ENCODE peak calls at places on chromosome 22, in six cellular contexts. U, S, Z, W, K and H are unnamed samples.

GRCh38 chr22:39665229-39665628 is 94.7 kb downstream of the CACNA1I start:
- DNase-seq in W (no peak), S (no peak), U (no peak), K (no peak), Z (no peak), H (no peak)

GRCh38 chr22:30606455-30607299 is at the start of gene TCN2:
- DNase-seq in K (peak; percentile 88), Z (peak; percentile 65), U (no peak), W (no peak), S (peak; percentile 93), H (peak; percentile 70)

GRCh38 chr22:35835998-35836691 is 118.5 kb downstream of the APOL5 start:
- DNase-seq in S (peak; percentile 39), Z (peak; percentile 26), U (no peak), K (peak; percentile 80), W (no peak), H (peak; percentile 43)

GRCh38 chr22:18023509-18024275 is 669 bp downstream of the MICAL3 start:
- DNase-seq in W (peak; percentile 36), Z (peak; percentile 81), K (peak; percentile 91), U (no peak), S (peak; percentile 31), H (peak; percentile 82)

GRCh38 chr22:39214383-39215069 is 30.3 kb downstream of the PDGFB start:
- DNase-seq in Z (no peak), K (no peak), W (no peak), S (peak; percentile 45), U (no peak), H (no peak)

GRCh38 chr22:38737302-38738060 is 18.3 kb downstream of the SUN2 start:
- DNase-seq in Z (no peak), W (no peak), U (no peak), K (no peak), S (no peak), H (no peak)

GRCh38 chr22:16932577-16932976 is 75.4 kb downstream of the GAB4 start:
- DNase-seq in U (no peak), Z (no peak), K (no peak), S (no peak), W (no peak), H (no peak)

GRCh38 chr22:30923168-30923900 is 45.2 kb downstream of the MORC2 start:
- DNase-seq in Z (peak; percentile 5), W (no peak), S (no peak), K (no peak), U (no peak), H (no peak)

GRCh38 chr22:22103078-22103593 is 120.5 kb upstream of the TOP3B start:
- DNase-seq in K (no peak), W (peak; percentile 40), Z (no peak), S (no peak), U (no peak), H (no peak)

GRCh38 chr22:29727248-29727551 is 7.4 kb downstream of the CABP7 start:
- DNase-seq in W (peak; percentile 48), K (peak; percentile 56), S (no peak), U (no peak), Z (peak; percentile 39), H (peak; percentile 37)

GRCh38 chr22:44404341-44405020 is 91.7 kb upstream of the SHISAL1 start:
- DNase-seq in K (no peak), W (no peak), Z (no peak), U (no peak), S (no peak), H (peak; percentile 3)

GRCh38 chr22:43177479-43177878 is 9.5 kb downstream of the TTLL12 start:
- DNase-seq in W (no peak), U (no peak), Z (no peak), K (no peak), S (no peak), H (no peak)

GRCh38 chr22:37164535-37164887 is 14.8 kb upstream of the IL2RB start:
- DNase-seq in Z (no peak), K (no peak), W (no peak), U (no peak), S (no peak), H (no peak)

GRCh38 chr22:35837328-35837727 is 119.7 kb downstream of the APOL5 start:
- DNase-seq in W (no peak), U (no peak), Z (no peak), S (no peak), K (no peak), H (no peak)

GRCh38 chr22:34427841-34428240 is 507.6 kb upstream of the LARGE1 start:
- DNase-seq in K (no peak), U (no peak), W (no peak), S (no peak), Z (no peak), H (no peak)

DNA sequence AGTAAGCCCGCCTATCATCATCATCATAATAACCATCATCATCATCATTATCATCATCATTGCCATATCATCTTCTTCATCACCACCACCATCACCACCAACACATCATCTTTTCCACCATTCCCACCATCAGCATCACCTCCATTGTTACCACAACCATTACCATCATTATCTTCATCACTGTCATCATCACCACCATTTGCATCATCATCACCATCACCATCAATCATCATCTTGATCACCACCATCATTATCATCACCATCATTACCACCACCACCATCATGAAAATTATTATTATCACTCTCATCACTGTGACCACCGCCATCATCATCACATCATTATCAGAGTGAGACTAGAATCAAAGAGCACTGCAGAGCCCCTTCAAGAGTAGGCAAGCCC is 199.4 kb upstream of the SEZ6L start:
- DNase-seq in U (no peak), S (no peak), K (no peak), Z (no peak), W (no peak), H (no peak)
- H3K4me3 ChIP-seq in U (no peak overlapping the region), S (no peak overlapping the region), K (no peak overlapping the region), Z (no peak overlapping the region), W (no peak overlapping the region), H (no peak overlapping the region)

DNA sequence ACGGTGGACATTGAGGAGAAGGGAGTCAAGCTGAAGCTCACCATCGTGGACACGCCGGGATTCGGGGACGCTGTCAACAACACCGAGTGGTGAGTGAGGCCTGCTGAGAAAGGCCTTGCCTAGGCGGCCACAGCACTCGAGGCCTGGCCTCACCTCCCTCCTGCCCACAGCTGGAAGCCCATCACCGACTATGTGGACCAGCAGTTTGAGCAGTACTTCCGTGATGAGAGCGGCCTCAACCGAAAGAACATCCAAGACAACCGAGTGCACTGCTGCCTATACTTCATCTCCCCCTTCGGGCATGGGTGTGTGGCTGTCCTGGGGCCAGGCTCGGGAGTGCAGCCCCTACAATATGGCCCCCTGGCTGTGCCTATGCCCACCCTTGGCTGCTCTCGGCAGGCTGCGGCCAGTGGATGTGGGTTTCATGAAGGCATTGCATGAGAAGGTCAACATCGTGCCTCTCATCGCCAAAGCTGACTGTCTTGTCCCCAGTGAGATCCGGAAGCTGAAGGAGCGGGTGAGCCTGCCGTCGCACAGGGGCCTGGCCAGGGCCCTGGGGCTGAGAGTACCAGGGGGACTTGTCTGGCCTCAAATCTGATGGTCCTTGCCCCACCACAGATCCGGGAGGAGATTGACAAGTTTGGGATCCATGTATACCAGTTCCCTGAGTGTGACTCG is 3.0 kb upstream of the GP1BB start:
- DNase-seq in K (no peak), W (no peak), S (no peak), U (no peak), Z (no peak), H (no peak)
- H3K4me3 ChIP-seq in K (no peak overlapping the region), W (no peak overlapping the region), S (no peak overlapping the region), U (no peak overlapping the region), Z (no peak overlapping the region), H (peak overlapping the region; percentile 80)

DNA sequence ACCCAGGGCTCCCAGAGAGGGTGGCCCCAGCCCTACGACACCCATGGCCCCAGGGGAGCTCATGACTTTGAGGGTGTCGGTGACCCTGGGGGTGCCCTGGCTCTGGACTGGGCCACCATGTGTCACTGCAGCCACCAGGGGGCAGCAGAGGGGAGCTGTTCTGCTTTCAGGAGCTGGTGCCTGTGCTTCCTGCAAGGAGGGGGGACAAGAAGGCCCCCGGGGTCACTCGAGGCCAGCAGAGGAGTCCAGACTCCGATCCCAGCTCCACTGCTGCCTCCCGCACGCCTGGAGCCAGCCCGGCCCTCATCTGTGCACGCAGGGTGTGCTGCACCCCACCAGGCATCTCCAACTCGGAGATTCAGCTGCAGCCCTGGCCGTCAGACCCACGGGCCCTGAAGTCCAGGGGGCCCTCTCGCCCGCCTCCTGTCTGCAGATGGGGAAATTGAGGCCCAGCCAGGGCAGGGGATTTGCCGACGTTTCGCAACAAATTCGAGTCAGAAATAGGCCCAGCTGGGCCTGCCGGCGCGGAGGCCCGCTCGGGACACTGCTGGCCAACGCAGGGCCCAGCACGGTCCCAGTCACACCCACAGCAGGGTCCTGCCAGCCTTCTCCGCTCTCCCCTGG is 29.5 kb upstream of the WNT7B start:
- DNase-seq in K (peak; percentile 94), S (peak; percentile 83), W (peak; percentile 84), U (peak; percentile 87), Z (peak; percentile 93), H (peak; percentile 95)
- H3K4me3 ChIP-seq in K (no peak overlapping the region), S (no peak overlapping the region), W (no peak overlapping the region), U (no peak overlapping the region), Z (no peak overlapping the region), H (peak overlapping the region; percentile 31)

GRCh38 chr22:27476318-27476717 is 325.2 kb downstream of the MN1 start:
- DNase-seq in W (no peak), Z (no peak), U (no peak), S (no peak), K (no peak), H (no peak)
- H3K4me3 ChIP-seq in W (no peak overlapping the region), Z (no peak overlapping the region), U (no peak overlapping the region), S (no peak overlapping the region), K (no peak overlapping the region), H (no peak overlapping the region)

GRCh38 chr22:40853961-40854360 is 2.5 kb downstream of the ST13 start:
- DNase-seq in Z (no peak), U (no peak), S (no peak), K (no peak), W (no peak), H (no peak)
- H3K4me3 ChIP-seq in Z (no peak overlapping the region), U (no peak overlapping the region), S (no peak overlapping the region), K (peak overlapping the region; percentile 18), W (peak overlapping the region; percentile 91), H (peak overlapping the region; percentile 84)

GRCh38 chr22:45970709-45971388 is 6.1 kb downstream of the WNT7B start:
- DNase-seq in Z (no peak), W (no peak), S (no peak), K (no peak), U (no peak), H (no peak)
- H3K4me3 ChIP-seq in Z (no peak overlapping the region), W (no peak overlapping the region), S (no peak overlapping the region), K (no peak overlapping the region), U (no peak overlapping the region), H (peak overlapping the region; percentile 54)